ENCODE peak calls at places on chromosomes 6 and 20, in ten cellular contexts. B, R, F, P, U, S, T, Z, E and L are unnamed samples.

GRCh38 chr6:1612902-1613301 is 3.2 kb downstream of the FOXC1 start:
- DNase-seq in S (no peak), U (no peak), F (no peak), R (no peak), T (no peak), B (no peak), P (peak; percentile 61), Z (no peak), E (no peak), L (no peak)

GRCh38 chr6:4209201-4209600 is 73.8 kb upstream of the ECI2 start:
- DNase-seq in T (no peak), B (no peak), P (no peak), S (no peak), E (no peak), F (no peak), Z (no peak), U (no peak), R (no peak), L (no peak)

GRCh38 chr6:88910922-88911778 is 52.3 kb downstream of the RNGTT start:
- DNase-seq in S (no peak), P (peak; percentile 10), E (no peak), R (no peak), Z (peak; percentile 17), B (no peak), T (no peak), U (no peak), F (no peak), L (no peak)

GRCh38 chr6:35489995-35490791 is 6.7 kb downstream of the TEAD3 start:
- DNase-seq in U (peak; percentile 46), Z (peak; percentile 53), S (no peak), B (peak; percentile 51), F (no peak), E (no peak), P (peak; percentile 62), R (peak; percentile 91), T (no peak), L (no peak)

GRCh38 chr6:33197431-33198048 is 2.9 kb downstream of the RXRB start:
- DNase-seq in R (peak; percentile 35), F (no peak), P (peak; percentile 79), T (peak; percentile 66), U (peak; percentile 27), B (peak; percentile 30), Z (peak; percentile 81), S (no peak), E (peak; percentile 38), L (no peak)

GRCh38 chr20:47396762-47397476 is 40.4 kb upstream of the ZMYND8 start:
- DNase-seq in B (no peak), F (no peak), E (no peak), U (no peak), R (no peak), P (no peak), Z (peak; percentile 33), S (no peak), T (no peak), L (no peak)

GRCh38 chr6:72712921-72713320 is 91.1 kb downstream of the KCNQ5 start:
- DNase-seq in P (no peak), F (no peak), R (no peak), T (no peak), B (no peak), E (no peak), U (peak; percentile 10), S (no peak), Z (peak; percentile 16), L (no peak)

GRCh38 chr6:19538086-19538485 is 299.1 kb upstream of the ID4 start:
- DNase-seq in P (no peak), E (peak; percentile 62), S (no peak), B (no peak), Z (no peak), U (no peak), F (no peak), T (no peak), R (no peak), L (no peak)

GRCh38 chr6:32444433-32444832 is 4.7 kb downstream of the HLA-DRA start:
- DNase-seq in R (no peak), F (no peak), S (no peak), P (no peak), E (no peak), Z (no peak), T (no peak), B (no peak), U (no peak), L (no peak)

GRCh38 chr6:113888493-113888892 is 31.3 kb downstream of the MARCKS start:
- DNase-seq in Z (no peak), R (no peak), U (no peak), S (no peak), E (no peak), F (no peak), P (no peak), B (no peak), T (no peak), L (no peak)

GRCh38 chr6:4664117-4664626 is 112.0 kb upstream of the CDYL start:
- DNase-seq in U (peak; percentile 63), S (no peak), P (peak; percentile 91), Z (peak; percentile 82), B (no peak), F (peak; percentile 49), T (no peak), R (peak; percentile 69), E (no peak), L (peak; percentile 77)

GRCh38 chr6:14068133-14068532 is 49.4 kb upstream of the CD83 start:
- DNase-seq in Z (peak; percentile 88), S (no peak), F (peak; percentile 81), U (peak; percentile 30), P (peak; percentile 81), T (no peak), B (no peak), E (no peak), R (no peak), L (peak; percentile 10)

GRCh38 chr6:25472314-25472713 is 179.7 kb upstream of the SCGN start:
- DNase-seq in R (no peak), F (no peak), S (no peak), E (no peak), U (no peak), P (no peak), Z (peak; percentile 24), B (no peak), T (no peak), L (no peak)

GRCh38 chr6:127971945-127972391 is 71.1 kb upstream of the THEMIS start:
- DNase-seq in T (no peak), B (no peak), R (no peak), Z (peak; percentile 91), S (no peak), E (no peak), F (peak; percentile 47), P (peak; percentile 38), U (no peak), L (peak; percentile 67)

GRCh38 chr6:11598687-11599086 is 61.1 kb downstream of the TMEM170B start:
- DNase-seq in S (peak; percentile 72), Z (no peak), P (no peak), R (no peak), F (no peak), T (no peak), U (no peak), E (no peak), B (no peak), L (no peak)

GRCh38 chr20:63565699-63566335 is 8.2 kb downstream of the HELZ2 start:
- DNase-seq in R (no peak), B (no peak), U (no peak), T (no peak), S (no peak), E (no peak), P (no peak), Z (no peak), F (no peak), L (no peak)
- TF ChIP-seq CTCF in R (no peak), B (no peak), U (no peak), T (no peak), S (no peak), E (no peak), P (no peak), Z (no peak), F (no peak), L (no peak)

DNA sequence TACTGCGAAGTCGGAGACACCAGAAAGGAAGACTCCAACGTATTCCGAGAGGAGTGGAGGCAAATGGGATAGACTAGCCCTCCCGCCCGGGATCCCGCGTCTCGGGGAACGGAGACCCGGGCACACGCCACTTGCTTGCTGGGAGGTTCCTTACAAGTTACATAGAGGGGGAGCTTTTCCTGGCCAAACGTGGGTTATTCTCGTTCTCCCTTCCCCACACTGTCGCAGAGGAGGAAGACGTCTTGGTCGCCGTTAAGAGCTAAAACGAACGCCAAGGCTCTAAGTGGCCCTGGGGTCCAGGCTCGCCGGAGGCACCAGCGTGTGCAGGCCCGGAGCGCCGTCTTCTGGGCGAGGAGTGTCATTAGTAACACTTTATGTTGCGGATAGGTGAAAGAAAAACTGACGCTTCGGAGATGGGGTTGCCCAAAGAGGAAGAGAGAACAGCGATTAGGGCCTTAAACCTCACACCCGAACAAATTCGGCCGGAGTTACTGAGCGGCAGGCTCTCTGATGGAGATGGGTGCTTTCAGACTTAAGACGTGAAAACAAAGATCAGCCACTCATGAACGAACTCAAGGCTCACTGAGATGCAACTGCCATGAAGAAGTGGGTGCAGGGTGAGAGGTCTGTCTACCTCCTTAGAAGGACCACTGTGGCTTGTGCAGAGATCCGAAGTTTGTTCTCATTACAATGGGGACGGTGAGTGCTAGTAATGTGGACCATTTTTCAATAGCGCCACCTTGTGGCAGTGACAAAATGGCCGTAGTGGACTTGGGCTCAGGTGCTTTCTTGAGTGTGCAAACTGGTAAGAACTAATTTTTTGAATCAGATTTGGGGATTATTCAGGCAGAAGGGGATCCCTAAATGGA is 11.7 kb upstream of the ZNF311 start:
- DNase-seq in U (peak; percentile 43), P (peak; percentile 88), S (peak; percentile 63), R (peak; percentile 66), F (no peak), B (peak; percentile 85), T (peak; percentile 72), Z (peak; percentile 88), E (peak; percentile 80), L (no peak)
- TF ChIP-seq CTCF in U (peak; percentile 87), P (peak; percentile 87), S (peak; percentile 91), R (peak; percentile 81), F (peak; percentile 78), B (peak; percentile 86), T (peak; percentile 84), Z (peak; percentile 91), E (peak; percentile 81), L (peak; percentile 80)

DNA sequence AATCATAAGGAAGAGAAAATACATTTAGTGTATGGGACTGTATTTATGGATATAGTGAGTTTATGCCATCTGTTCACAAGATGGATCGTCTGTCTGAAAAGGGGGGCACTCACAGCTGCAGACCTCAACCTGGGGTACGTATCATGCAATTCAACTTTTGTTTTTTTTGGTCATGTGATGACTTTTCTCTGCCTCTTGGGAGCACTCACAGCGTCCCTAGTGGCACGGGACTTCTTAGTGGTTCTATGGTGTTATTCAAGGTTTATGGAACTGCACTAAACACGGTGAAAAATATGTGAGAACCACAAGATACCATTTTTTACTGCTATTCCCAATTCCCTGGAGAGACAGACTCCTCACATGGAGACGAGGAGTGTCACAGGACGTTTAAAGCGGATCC is 60.4 kb upstream of the MPC1 start:
- DNase-seq in E (no peak), B (no peak), Z (no peak), T (no peak), F (no peak), P (no peak), U (no peak), S (no peak), R (no peak), L (no peak)
- TF ChIP-seq CTCF in E (no peak), B (no peak), Z (peak; percentile 2), T (peak; percentile 74), F (no peak), P (no peak), U (no peak), S (no peak), R (no peak), L (no peak)

DNA sequence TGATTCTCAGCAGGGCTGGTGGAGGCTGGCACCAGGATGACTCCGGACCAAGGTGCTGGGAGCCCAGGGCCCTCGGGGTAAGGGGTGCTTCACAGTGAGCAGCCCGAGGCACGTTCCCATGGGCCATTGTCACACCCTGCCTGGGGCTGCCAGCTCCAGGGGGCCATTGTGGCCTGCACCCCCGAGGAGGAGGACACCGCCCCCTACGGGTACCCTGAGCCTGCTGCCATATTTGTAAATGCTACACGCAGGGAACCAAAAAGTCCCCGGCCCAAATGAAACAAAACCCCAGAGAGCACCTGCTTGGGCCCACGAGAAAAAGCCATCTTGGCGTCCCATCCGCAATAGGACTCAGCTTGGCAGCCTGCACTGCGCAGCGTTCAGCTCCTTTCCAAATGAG is 64.7 kb upstream of the GATA5 start:
- DNase-seq in S (no peak), R (no peak), P (no peak), U (no peak), Z (no peak), E (no peak), B (no peak), F (no peak), T (no peak), L (no peak)
- TF ChIP-seq CTCF in S (no peak), R (no peak), P (no peak), U (no peak), Z (no peak), E (no peak), B (no peak), F (no peak), T (peak; percentile 21), L (no peak)